ENCODE peak calls at places on chromosomes 12 and 14, in seven cellular contexts. One of them, this sample, is unnamed.

GRCh38 chr12:70920891-70921290 is 353 bp upstream of the PTPRR start:
- DNase-seq in M059J: no peak
- DNase-seq in HS-5: no peak
- DNase-seq in AG08395: no peak
- DNase-seq in GM12864: no peak
- DNase-seq in activated CD4-positive, alpha-beta T cell treated with anti-CD3 and anti-CD28 coated beads, Interleukin-2, amount 50 U/mL, for 1 hour: no peak
- DNase-seq in GM23248: no peak
- DNase-seq in this sample: no peak

GRCh38 chr14:77580964-77581505 is 35.4 kb downstream of the SPTLC2 start:
- DNase-seq in GM12864: peak; percentile 57
- DNase-seq in HS-5: no peak
- DNase-seq in activated CD4-positive, alpha-beta T cell treated with anti-CD3 and anti-CD28 coated beads, Interleukin-2, amount 50 U/mL, for 1 hour: no peak
- DNase-seq in M059J: peak; percentile 71
- DNase-seq in AG08395: peak; percentile 29
- DNase-seq in GM23248: peak; percentile 70
- DNase-seq in this sample: no peak

GRCh38 chr14:103561381-103562134 is 899 bp downstream of the BAG5 start:
- DNase-seq in GM12864: no peak
- DNase-seq in activated CD4-positive, alpha-beta T cell treated with anti-CD3 and anti-CD28 coated beads, Interleukin-2, amount 50 U/mL, for 1 hour: peak; percentile 15
- DNase-seq in M059J: peak; percentile 46
- DNase-seq in AG08395: peak; percentile 58
- DNase-seq in GM23248: peak; percentile 86
- DNase-seq in HS-5: no peak
- DNase-seq in this sample: no peak

GRCh38 chr14:69423279-69423678 is 24.8 kb downstream of the SLC39A9 start:
- DNase-seq in activated CD4-positive, alpha-beta T cell treated with anti-CD3 and anti-CD28 coated beads, Interleukin-2, amount 50 U/mL, for 1 hour: no peak
- DNase-seq in GM12864: no peak
- DNase-seq in M059J: no peak
- DNase-seq in HS-5: no peak
- DNase-seq in GM23248: peak; percentile 40
- DNase-seq in AG08395: peak; percentile 15
- DNase-seq in this sample: no peak

GRCh38 chr12:6752181-6752930 is 585 bp downstream of the MLF2 start:
- DNase-seq in activated CD4-positive, alpha-beta T cell treated with anti-CD3 and anti-CD28 coated beads, Interleukin-2, amount 50 U/mL, for 1 hour: no peak
- DNase-seq in AG08395: peak; percentile 67
- DNase-seq in HS-5: no peak
- DNase-seq in GM23248: peak; percentile 83
- DNase-seq in GM12864: no peak
- DNase-seq in M059J: peak; percentile 39
- DNase-seq in this sample: no peak

GRCh38 chr12:6288235-6288634 is 22.2 kb upstream of the PLEKHG6 start:
- DNase-seq in AG08395: no peak
- DNase-seq in GM12864: no peak
- DNase-seq in GM23248: peak; percentile 70
- DNase-seq in M059J: no peak
- DNase-seq in HS-5: no peak
- DNase-seq in activated CD4-positive, alpha-beta T cell treated with anti-CD3 and anti-CD28 coated beads, Interleukin-2, amount 50 U/mL, for 1 hour: no peak
- DNase-seq in this sample: no peak

GRCh38 chr12:75781532-75782046 is 250.0 kb downstream of the PHLDA1 start:
- DNase-seq in GM23248: peak; percentile 41
- DNase-seq in AG08395: no peak
- DNase-seq in activated CD4-positive, alpha-beta T cell treated with anti-CD3 and anti-CD28 coated beads, Interleukin-2, amount 50 U/mL, for 1 hour: no peak
- DNase-seq in GM12864: no peak
- DNase-seq in M059J: peak; percentile 92
- DNase-seq in HS-5: peak; percentile 90
- DNase-seq in this sample: no peak

GRCh38 chr14:32460267-32460666 is 131.2 kb downstream of the AKAP6 start:
- DNase-seq in AG08395: no peak
- DNase-seq in GM23248: no peak
- DNase-seq in M059J: no peak
- DNase-seq in activated CD4-positive, alpha-beta T cell treated with anti-CD3 and anti-CD28 coated beads, Interleukin-2, amount 50 U/mL, for 1 hour: no peak
- DNase-seq in GM12864: no peak
- DNase-seq in HS-5: no peak
- DNase-seq in this sample: no peak

GRCh38 chr14:63478437-63478852 is 64.7 kb downstream of the PPP2R5E start:
- DNase-seq in GM12864: no peak
- DNase-seq in AG08395: no peak
- DNase-seq in GM23248: no peak
- DNase-seq in M059J: no peak
- DNase-seq in activated CD4-positive, alpha-beta T cell treated with anti-CD3 and anti-CD28 coated beads, Interleukin-2, amount 50 U/mL, for 1 hour: no peak
- DNase-seq in HS-5: no peak
- DNase-seq in this sample: no peak

GRCh38 chr14:69358233-69358963 is 39.7 kb downstream of the ERH start:
- DNase-seq in activated CD4-positive, alpha-beta T cell treated with anti-CD3 and anti-CD28 coated beads, Interleukin-2, amount 50 U/mL, for 1 hour: no peak
- DNase-seq in GM12864: no peak
- DNase-seq in M059J: peak; percentile 7
- DNase-seq in AG08395: no peak
- DNase-seq in GM23248: no peak
- DNase-seq in HS-5: no peak
- DNase-seq in this sample: no peak

GRCh38 chr12:31325524-31325875 is 450 bp downstream of the SINHCAF start:
- DNase-seq in HS-5: no peak
- DNase-seq in AG08395: no peak
- DNase-seq in GM23248: no peak
- DNase-seq in GM12864: no peak
- DNase-seq in M059J: no peak
- DNase-seq in activated CD4-positive, alpha-beta T cell treated with anti-CD3 and anti-CD28 coated beads, Interleukin-2, amount 50 U/mL, for 1 hour: peak; percentile 14
- DNase-seq in this sample: no peak

GRCh38 chr14:59695198-59695597 is 118.6 kb upstream of the CCDC175 start:
- DNase-seq in M059J: no peak
- DNase-seq in GM23248: no peak
- DNase-seq in HS-5: no peak
- DNase-seq in activated CD4-positive, alpha-beta T cell treated with anti-CD3 and anti-CD28 coated beads, Interleukin-2, amount 50 U/mL, for 1 hour: no peak
- DNase-seq in AG08395: no peak
- DNase-seq in GM12864: no peak
- DNase-seq in this sample: no peak

GRCh38 chr12:42421844-42422779 is 96.1 kb downstream of the PPHLN1 start:
- DNase-seq in GM12864: no peak
- DNase-seq in HS-5: no peak
- DNase-seq in activated CD4-positive, alpha-beta T cell treated with anti-CD3 and anti-CD28 coated beads, Interleukin-2, amount 50 U/mL, for 1 hour: no peak
- DNase-seq in GM23248: peak; percentile 70
- DNase-seq in M059J: peak; percentile 52
- DNase-seq in AG08395: peak; percentile 8
- DNase-seq in this sample: no peak

GRCh38 chr12:66387067-66387466 is 84.8 kb downstream of the HELB start:
- DNase-seq in GM23248: no peak
- DNase-seq in HS-5: no peak
- DNase-seq in GM12864: no peak
- DNase-seq in AG08395: no peak
- DNase-seq in activated CD4-positive, alpha-beta T cell treated with anti-CD3 and anti-CD28 coated beads, Interleukin-2, amount 50 U/mL, for 1 hour: no peak
- DNase-seq in M059J: no peak
- DNase-seq in this sample: no peak

GRCh38 chr12:91567100-91567485 is 384.5 kb upstream of the DCN start:
- DNase-seq in activated CD4-positive, alpha-beta T cell treated with anti-CD3 and anti-CD28 coated beads, Interleukin-2, amount 50 U/mL, for 1 hour: no peak
- DNase-seq in AG08395: no peak
- DNase-seq in M059J: no peak
- DNase-seq in GM12864: no peak
- DNase-seq in HS-5: no peak
- DNase-seq in GM23248: no peak
- DNase-seq in this sample: no peak

GRCh38 chr12:54162741-54163140 is 26.0 kb downstream of the SMUG1 start:
- DNase-seq in M059J: no peak
- DNase-seq in HS-5: no peak
- DNase-seq in GM12864: no peak
- DNase-seq in GM23248: no peak
- DNase-seq in AG08395: no peak
- DNase-seq in activated CD4-positive, alpha-beta T cell treated with anti-CD3 and anti-CD28 coated beads, Interleukin-2, amount 50 U/mL, for 1 hour: no peak
- DNase-seq in this sample: no peak

GRCh38 chr14:96091941-96092411 is 52.8 kb downstream of the C14orf132 start:
- DNase-seq in AG08395: no peak
- DNase-seq in GM23248: peak; percentile 86
- DNase-seq in M059J: no peak
- DNase-seq in GM12864: no peak
- DNase-seq in activated CD4-positive, alpha-beta T cell treated with anti-CD3 and anti-CD28 coated beads, Interleukin-2, amount 50 U/mL, for 1 hour: no peak
- DNase-seq in HS-5: no peak
- DNase-seq in this sample: no peak

GRCh38 chr14:71410578-71411279 is 503.5 kb downstream of the PCNX1 start:
- DNase-seq in AG08395: no peak
- DNase-seq in GM12864: no peak
- DNase-seq in GM23248: no peak
- DNase-seq in HS-5: no peak
- DNase-seq in M059J: no peak
- DNase-seq in activated CD4-positive, alpha-beta T cell treated with anti-CD3 and anti-CD28 coated beads, Interleukin-2, amount 50 U/mL, for 1 hour: no peak
- DNase-seq in this sample: no peak

GRCh38 chr12:120718055-120718454 is 7.6 kb upstream of the ACADS start:
- DNase-seq in activated CD4-positive, alpha-beta T cell treated with anti-CD3 and anti-CD28 coated beads, Interleukin-2, amount 50 U/mL, for 1 hour: no peak
- DNase-seq in GM12864: no peak
- DNase-seq in M059J: no peak
- DNase-seq in GM23248: no peak
- DNase-seq in AG08395: no peak
- DNase-seq in HS-5: no peak
- DNase-seq in this sample: no peak

GRCh38 chr12:101690544-101691118 is 6.8 kb upstream of the CHPT1 start:
- DNase-seq in AG08395: no peak
- DNase-seq in GM23248: no peak
- DNase-seq in HS-5: no peak
- DNase-seq in M059J: no peak
- DNase-seq in GM12864: no peak
- DNase-seq in activated CD4-positive, alpha-beta T cell treated with anti-CD3 and anti-CD28 coated beads, Interleukin-2, amount 50 U/mL, for 1 hour: no peak
- DNase-seq in this sample: no peak

GRCh38 chr14:91377700-91378652 is 39.6 kb downstream of the CCDC88C start:
- DNase-seq in M059J: no peak
- DNase-seq in GM23248: peak; percentile 43
- DNase-seq in AG08395: peak; percentile 35
- DNase-seq in GM12864: no peak
- DNase-seq in activated CD4-positive, alpha-beta T cell treated with anti-CD3 and anti-CD28 coated beads, Interleukin-2, amount 50 U/mL, for 1 hour: no peak
- DNase-seq in HS-5: peak; percentile 32
- DNase-seq in this sample: no peak

GRCh38 chr14:76922599-76922998 is 96.4 kb downstream of the LRRC74A start:
- DNase-seq in GM23248: no peak
- DNase-seq in AG08395: no peak
- DNase-seq in activated CD4-positive, alpha-beta T cell treated with anti-CD3 and anti-CD28 coated beads, Interleukin-2, amount 50 U/mL, for 1 hour: no peak
- DNase-seq in HS-5: no peak
- DNase-seq in M059J: no peak
- DNase-seq in GM12864: no peak
- DNase-seq in this sample: no peak

GRCh38 chr12:62757048-62757447 is 177.9 kb downstream of the PPM1H start:
- DNase-seq in activated CD4-positive, alpha-beta T cell treated with anti-CD3 and anti-CD28 coated beads, Interleukin-2, amount 50 U/mL, for 1 hour: no peak
- DNase-seq in HS-5: no peak
- DNase-seq in GM23248: no peak
- DNase-seq in AG08395: no peak
- DNase-seq in GM12864: no peak
- DNase-seq in M059J: no peak
- DNase-seq in this sample: no peak

GRCh38 chr12:96187675-96188355 is 6.4 kb upstream of the ELK3 start:
- DNase-seq in GM12864: no peak
- DNase-seq in HS-5: no peak
- DNase-seq in activated CD4-positive, alpha-beta T cell treated with anti-CD3 and anti-CD28 coated beads, Interleukin-2, amount 50 U/mL, for 1 hour: no peak
- DNase-seq in AG08395: no peak
- DNase-seq in GM23248: no peak
- DNase-seq in M059J: no peak
- DNase-seq in this sample: no peak

GRCh38 chr12:55280991-55281390 is 15.4 kb downstream of the OR6C6 start:
- DNase-seq in GM12864: no peak
- DNase-seq in AG08395: no peak
- DNase-seq in M059J: no peak
- DNase-seq in HS-5: no peak
- DNase-seq in activated CD4-positive, alpha-beta T cell treated with anti-CD3 and anti-CD28 coated beads, Interleukin-2, amount 50 U/mL, for 1 hour: no peak
- DNase-seq in GM23248: no peak
- DNase-seq in this sample: no peak

GRCh38 chr12:96811083-96811482 is 96.0 kb upstream of the NEDD1 start:
- DNase-seq in activated CD4-positive, alpha-beta T cell treated with anti-CD3 and anti-CD28 coated beads, Interleukin-2, amount 50 U/mL, for 1 hour: no peak
- DNase-seq in M059J: peak; percentile 96
- DNase-seq in GM23248: peak; percentile 84
- DNase-seq in GM12864: no peak
- DNase-seq in HS-5: peak; percentile 73
- DNase-seq in AG08395: peak; percentile 36
- DNase-seq in this sample: no peak

GRCh38 chr12:72865921-72866320 is 593.8 kb downstream of the TRHDE start:
- DNase-seq in GM12864: no peak
- DNase-seq in M059J: peak; percentile 11
- DNase-seq in HS-5: no peak
- DNase-seq in AG08395: no peak
- DNase-seq in GM23248: no peak
- DNase-seq in activated CD4-positive, alpha-beta T cell treated with anti-CD3 and anti-CD28 coated beads, Interleukin-2, amount 50 U/mL, for 1 hour: no peak
- DNase-seq in this sample: no peak

GRCh38 chr14:50835280-50835679 is 4.3 kb upstream of the NIN start:
- DNase-seq in GM23248: peak; percentile 25
- DNase-seq in M059J: no peak
- DNase-seq in AG08395: no peak
- DNase-seq in activated CD4-positive, alpha-beta T cell treated with anti-CD3 and anti-CD28 coated beads, Interleukin-2, amount 50 U/mL, for 1 hour: no peak
- DNase-seq in GM12864: no peak
- DNase-seq in HS-5: no peak
- DNase-seq in this sample: peak; percentile 70

GRCh38 chr12:56333197-56333678 is 562 bp downstream of the PAN2 start:
- DNase-seq in activated CD4-positive, alpha-beta T cell treated with anti-CD3 and anti-CD28 coated beads, Interleukin-2, amount 50 U/mL, for 1 hour: no peak
- DNase-seq in GM12864: no peak
- DNase-seq in GM23248: no peak
- DNase-seq in M059J: no peak
- DNase-seq in HS-5: no peak
- DNase-seq in AG08395: no peak
- DNase-seq in this sample: no peak

GRCh38 chr12:563250-563781 is 99.9 kb downstream of the NINJ2 start:
- DNase-seq in AG08395: peak; percentile 18
- DNase-seq in activated CD4-positive, alpha-beta T cell treated with anti-CD3 and anti-CD28 coated beads, Interleukin-2, amount 50 U/mL, for 1 hour: peak; percentile 60
- DNase-seq in GM23248: no peak
- DNase-seq in GM12864: no peak
- DNase-seq in M059J: no peak
- DNase-seq in HS-5: no peak
- DNase-seq in this sample: no peak

GRCh38 chr12:97308576-97309198 is 153.9 kb upstream of the RMST start:
- DNase-seq in AG08395: peak; percentile 26
- DNase-seq in GM23248: peak; percentile 36
- DNase-seq in activated CD4-positive, alpha-beta T cell treated with anti-CD3 and anti-CD28 coated beads, Interleukin-2, amount 50 U/mL, for 1 hour: no peak
- DNase-seq in HS-5: peak; percentile 18
- DNase-seq in M059J: peak; percentile 38
- DNase-seq in GM12864: peak; percentile 31
- DNase-seq in this sample: peak; percentile 54

GRCh38 chr12:4139191-4139590 is 134.4 kb upstream of the CCND2 start:
- DNase-seq in GM12864: no peak
- DNase-seq in activated CD4-positive, alpha-beta T cell treated with anti-CD3 and anti-CD28 coated beads, Interleukin-2, amount 50 U/mL, for 1 hour: no peak
- DNase-seq in HS-5: no peak
- DNase-seq in AG08395: no peak
- DNase-seq in GM23248: no peak
- DNase-seq in M059J: no peak
- DNase-seq in this sample: no peak

GRCh38 chr12:213527-213932 is 427 bp downstream of the SLC6A12 start:
- DNase-seq in GM12864: no peak
- DNase-seq in M059J: no peak
- DNase-seq in HS-5: no peak
- DNase-seq in AG08395: no peak
- DNase-seq in activated CD4-positive, alpha-beta T cell treated with anti-CD3 and anti-CD28 coated beads, Interleukin-2, amount 50 U/mL, for 1 hour: no peak
- DNase-seq in GM23248: no peak
- DNase-seq in this sample: no peak

GRCh38 chr12:57522887-57523705 is 472 bp downstream of the MBD6 start:
- DNase-seq in GM12864: no peak
- DNase-seq in activated CD4-positive, alpha-beta T cell treated with anti-CD3 and anti-CD28 coated beads, Interleukin-2, amount 50 U/mL, for 1 hour: peak; percentile 33
- DNase-seq in AG08395: no peak
- DNase-seq in HS-5: no peak
- DNase-seq in M059J: peak; percentile 43
- DNase-seq in GM23248: peak; percentile 70
- DNase-seq in this sample: no peak

GRCh38 chr14:24777678-24778077 is 143.7 kb upstream of the GZMB start:
- DNase-seq in AG08395: no peak
- DNase-seq in GM12864: no peak
- DNase-seq in GM23248: no peak
- DNase-seq in activated CD4-positive, alpha-beta T cell treated with anti-CD3 and anti-CD28 coated beads, Interleukin-2, amount 50 U/mL, for 1 hour: no peak
- DNase-seq in HS-5: no peak
- DNase-seq in M059J: no peak
- DNase-seq in this sample: no peak

GRCh38 chr12:6161124-6161882 is 36.8 kb upstream of the VWF start:
- DNase-seq in activated CD4-positive, alpha-beta T cell treated with anti-CD3 and anti-CD28 coated beads, Interleukin-2, amount 50 U/mL, for 1 hour: no peak
- DNase-seq in HS-5: no peak
- DNase-seq in AG08395: peak; percentile 65
- DNase-seq in GM12864: no peak
- DNase-seq in GM23248: peak; percentile 18
- DNase-seq in M059J: no peak
- DNase-seq in this sample: no peak

GRCh38 chr14:24399981-24400718 is 1.3 kb downstream of the NYNRIN start:
- DNase-seq in activated CD4-positive, alpha-beta T cell treated with anti-CD3 and anti-CD28 coated beads, Interleukin-2, amount 50 U/mL, for 1 hour: no peak
- DNase-seq in HS-5: no peak
- DNase-seq in AG08395: no peak
- DNase-seq in GM23248: no peak
- DNase-seq in GM12864: no peak
- DNase-seq in M059J: no peak
- DNase-seq in this sample: no peak

GRCh38 chr14:22685467-22685866 is 41.3 kb upstream of the OR6J1 start:
- DNase-seq in activated CD4-positive, alpha-beta T cell treated with anti-CD3 and anti-CD28 coated beads, Interleukin-2, amount 50 U/mL, for 1 hour: no peak
- DNase-seq in HS-5: no peak
- DNase-seq in GM23248: no peak
- DNase-seq in M059J: peak; percentile 52
- DNase-seq in AG08395: no peak
- DNase-seq in GM12864: no peak
- DNase-seq in this sample: no peak

This sample was measured in naive B cell.